ENCODE peak calls at places on chromosomes 11 and 22, in five cellular contexts. V is IMR-90, J is A549, H is uterus, U is adrenal gland. R is an unnamed sample.

GRCh38 chr11:133726576-133726975 is 118.7 kb downstream of the SPATA19 start:
- DNase-seq in V (no peak), J (no peak), U (no peak), H (no peak), R (no peak)

GRCh38 chr11:117686711-117687110 is 110.3 kb downstream of the DSCAML1 start:
- DNase-seq in J (no peak), H (no peak), U (no peak), V (no peak), R (no peak)

GRCh38 chr22:33513388-33514336 is 406.6 kb downstream of the LARGE1 start:
- DNase-seq in J (no peak), V (peak; percentile 72), H (no peak), U (no peak), R (no peak)

GRCh38 chr22:29879738-29880137 is 3.2 kb upstream of the MTMR3 start:
- DNase-seq in J (peak; percentile 48), H (no peak), V (no peak), U (peak; percentile 19), R (no peak)

GRCh38 chr11:44680982-44681597 is 45.7 kb upstream of the TSPAN18 start:
- DNase-seq in U (no peak), H (no peak), V (no peak), J (no peak), R (no peak)

GRCh38 chr11:13333456-13333957 is 55.9 kb downstream of the BMAL1 start:
- DNase-seq in H (no peak), J (peak; percentile 54), U (no peak), V (no peak), R (no peak)

GRCh38 chr22:47064416-47064815 is 302.0 kb downstream of the TBC1D22A start:
- DNase-seq in J (no peak), U (no peak), V (no peak), H (no peak), R (no peak)

GRCh38 chr22:22730655-22731373 is 86.4 kb downstream of the GGTLC2 start:
- DNase-seq in U (no peak), V (no peak), J (no peak), H (no peak), R (peak; percentile 72)

GRCh38 chr11:82043316-82043715 is 690.3 kb downstream of the FAM181B start:
- DNase-seq in U (no peak), V (no peak), H (no peak), J (no peak), R (no peak)

GRCh38 chr22:44752285-44753188 is at the start of gene ARHGAP8:
- DNase-seq in J (no peak), H (no peak), U (no peak), V (no peak), R (no peak)

GRCh38 chr22:33427461-33427860 is 369.3 kb upstream of the SYN3 start:
- DNase-seq in U (no peak), J (no peak), V (no peak), H (no peak), R (no peak)

GRCh38 chr11:119297938-119298337 is 19.0 kb downstream of the MCAM start:
- DNase-seq in H (no peak), U (no peak), V (no peak), J (no peak), R (no peak)
- TF ChIP-seq POLR2A in H (no peak), U (no peak), V (no peak), J (no peak), R (no peak)

GRCh38 chr22:31945478-31945815 is 1.1 kb downstream of the YWHAH start:
- DNase-seq in H (no peak), U (no peak), J (no peak), V (no peak), R (no peak)

GRCh38 chr22:31943976-31944699 is at the start of gene YWHAH:
- DNase-seq in V (peak; percentile 89), U (peak; percentile 94), H (peak; percentile 96), J (peak; percentile 92), R (peak; percentile 98)

GRCh38 chr22:31942091-31942490 is 2.2 kb upstream of the YWHAH start:
- DNase-seq in J (no peak), V (no peak), U (no peak), H (no peak), R (no peak)

GRCh38 chr22:31944700-31945477 is 554 bp downstream of the YWHAH start:
- DNase-seq in V (no peak), J (no peak), U (peak; percentile 29), H (peak; percentile 49), R (peak; percentile 64)

GRCh38 chr22:31943206-31943975 is 944 bp upstream of the YWHAH start:
- DNase-seq in H (no peak), V (no peak), J (no peak), U (no peak), R (peak; percentile 21)
- TF ChIP-seq POLR2A in H (no peak), V (no peak), J (no peak), U (no peak), R (no peak)

GRCh38 chr11:640021-640706 is 3.1 kb downstream of the DRD4 start:
- DNase-seq in H (no peak), J (no peak), U (no peak), V (no peak), R (no peak)

GRCh38 chr11:643849-644738 is 7.0 kb downstream of the DRD4 start:
- DNase-seq in U (no peak), V (no peak), J (no peak), H (no peak), R (no peak)

GRCh38 chr11:643366-643765 is 6.3 kb downstream of the DRD4 start:
- DNase-seq in V (no peak), H (no peak), U (no peak), J (no peak), R (no peak)

GRCh38 chr11:639324-639977 is 2.4 kb downstream of the DRD4 start:
- DNase-seq in V (no peak), H (no peak), J (no peak), U (no peak), R (no peak)

DNA sequence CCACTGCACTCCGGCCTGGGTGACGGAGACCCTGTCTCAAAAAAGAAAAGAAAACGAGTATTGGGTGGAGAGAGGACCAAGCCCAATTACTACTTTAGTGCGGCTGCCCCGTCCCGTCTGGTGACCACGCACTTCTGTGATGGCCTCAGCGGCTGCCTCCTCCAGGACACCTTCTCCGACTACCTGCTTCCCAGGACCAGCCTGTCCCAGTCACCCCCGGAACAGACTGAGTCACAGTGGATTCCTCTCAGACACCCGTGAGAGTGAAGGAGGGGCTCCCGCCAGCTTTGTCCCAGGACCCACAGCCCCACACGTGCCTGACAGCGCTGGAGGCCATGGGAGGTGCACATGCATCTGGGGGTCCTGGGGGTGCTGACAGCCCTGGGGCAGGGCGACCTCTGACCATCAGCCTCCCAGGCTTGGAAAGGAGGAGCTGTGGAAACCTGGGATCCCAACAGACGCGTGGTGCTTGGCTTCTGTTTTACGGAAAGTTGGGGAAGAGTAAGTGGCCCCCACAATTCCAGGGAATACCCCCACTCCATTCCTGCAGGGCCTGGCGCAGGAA is 4.8 kb downstream of the DRD4 start:
- DNase-seq in J (no peak), U (no peak), V (no peak), H (no peak), R (no peak)
- TF ChIP-seq POLR2A in J (no peak), U (no peak), V (no peak), H (no peak), R (no peak)

GRCh38 chr11:75562048-75562835 is at the start of gene SERPINH1:
- DNase-seq in V (peak; percentile 84), J (peak; percentile 89), U (peak; percentile 91), H (peak; percentile 94), R (peak; percentile 91)
- TF ChIP-seq POLR2A in V (peak; percentile 94), J (peak; percentile 91), U (peak; percentile 87), H (peak; percentile 74), R (peak; percentile 81)

DNA sequence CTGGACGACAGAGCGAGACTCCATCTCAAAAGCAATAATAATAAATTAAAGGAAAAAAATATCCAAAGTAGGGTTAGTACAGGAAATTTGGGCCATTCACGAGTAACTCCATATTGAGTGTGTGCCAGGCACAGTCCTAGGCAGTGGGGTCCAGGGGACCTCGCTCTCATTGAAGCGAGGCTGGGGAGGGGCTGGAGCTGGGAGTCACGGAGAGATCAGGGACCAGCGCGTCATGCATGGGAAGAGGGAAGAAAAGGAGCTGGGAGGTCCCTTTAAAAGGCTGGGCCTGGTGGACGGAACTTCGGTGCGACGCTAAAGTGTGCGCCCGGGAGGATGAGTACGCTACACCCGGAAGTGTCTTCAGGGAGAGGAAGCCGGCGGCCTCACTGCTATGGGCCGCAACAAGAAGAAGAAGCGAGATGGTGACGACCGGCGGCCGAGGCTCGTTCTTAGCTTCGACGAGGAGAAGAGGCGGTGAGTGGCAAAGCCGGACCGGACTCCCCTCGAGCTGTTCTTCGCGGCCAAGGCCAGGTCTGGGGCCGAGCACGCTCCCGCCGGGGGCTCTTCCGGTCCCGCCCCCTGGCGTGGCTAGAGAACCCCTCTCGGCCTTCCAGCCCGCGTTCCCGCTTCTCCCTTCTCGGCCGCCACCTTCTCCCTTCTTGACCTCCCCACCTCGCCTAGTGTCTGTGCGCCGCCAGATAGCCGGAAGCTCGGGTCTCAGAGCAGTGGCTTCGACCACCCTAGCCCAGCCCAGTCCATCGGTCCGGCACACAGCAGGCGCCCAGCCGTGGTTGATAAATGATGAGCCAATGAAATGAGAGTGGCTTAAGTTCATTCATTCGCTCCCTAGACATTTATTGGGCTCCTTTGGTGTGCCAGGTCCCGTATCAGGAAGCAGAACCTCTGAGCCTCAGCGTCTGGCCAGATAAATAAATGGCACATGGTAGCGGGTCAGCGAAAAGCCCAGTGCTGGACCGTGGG is at the start of gene NOL12:
- DNase-seq in U (peak; percentile 81), J (peak; percentile 90), V (peak; percentile 86), H (peak; percentile 81), R (peak; percentile 71)
- TF ChIP-seq POLR2A in U (peak; percentile 60), J (no peak), V (peak; percentile 67), H (peak; percentile 48), R (peak; percentile 57)

R was measured in ovary.